ENCODE peak calls at places on chromosomes 12 and 14, in eight cellular contexts. T, U, W, F, Q, B, J and H are unnamed samples.

GRCh38 chr12:14135996-14136395 is 154.6 kb upstream of the GRIN2B start:
- DNase-seq in T (no peak), U (no peak), W (no peak), F (no peak), Q (no peak), B (no peak), J (no peak), H (no peak)

GRCh38 chr12:5872745-5873144 is 72.3 kb downstream of the ANO2 start:
- DNase-seq in T (no peak), U (peak), W (peak), F (peak), Q (no peak), B (no peak), J (no peak), H (peak)

GRCh38 chr12:31037028-31037427 is 36.6 kb upstream of the DDX11 start:
- DNase-seq in T (no peak), U (no peak), W (no peak), F (no peak), Q (no peak), B (no peak), J (no peak), H (no peak)

GRCh38 chr14:31219169-31219568 is 11.6 kb upstream of the HECTD1 start:
- DNase-seq in T (no peak), U (no peak), W (no peak), F (no peak), Q (no peak), B (no peak), J (peak), H (no peak)

GRCh38 chr12:106044773-106045172 is 94.0 kb downstream of the NUAK1 start:
- DNase-seq in T (no peak), U (no peak), W (no peak), F (no peak), Q (no peak), B (no peak), J (peak), H (no peak)

GRCh38 chr12:94170690-94171594 is 22.6 kb downstream of the PLXNC1 start:
- DNase-seq in T (no peak), U (no peak), W (no peak), F (no peak), Q (no peak), B (no peak), J (no peak), H (no peak)

GRCh38 chr14:68215628-68216027 is 396.0 kb downstream of the RAD51B start:
- DNase-seq in T (no peak), U (peak), W (no peak), F (no peak), Q (no peak), B (no peak), J (no peak), H (no peak)

GRCh38 chr12:100043657-100044056 is 58.9 kb upstream of the ANKS1B start:
- DNase-seq in T (no peak), U (no peak), W (no peak), F (no peak), Q (no peak), B (no peak), J (no peak), H (no peak)

GRCh38 chr12:130281157-130281799 is 56.4 kb upstream of the PIWIL1 start:
- DNase-seq in T (no peak), U (peak), W (peak), F (no peak), Q (no peak), B (no peak), J (no peak), H (no peak)